ENCODE peak calls at places on chromosomes 5 and 9, in six cellular contexts. X is choroid plexus epithelial cell, I is heart right ventricle, L is lung, J is iPS DF 6.9, S is cardiac fibroblast. A is an unnamed sample.

GRCh38 chr5:112923148-112923917 is 1.3 kb upstream of the REEP5 start:
- DNase-seq in J (no peak), S (no peak), X (no peak), L (no peak), I (no peak), A (no peak)

GRCh38 chr9:86714976-86715375 is 232.3 kb downstream of the GAS1 start:
- DNase-seq in J (no peak), I (no peak), S (peak), X (no peak), L (no peak), A (peak)

GRCh38 chr5:72829707-72830106 is 13.2 kb downstream of the TNPO1 start:
- DNase-seq in S (no peak), X (no peak), I (no peak), L (no peak), J (no peak), A (no peak)

GRCh38 chr9:92097997-92098482 is 17.2 kb downstream of the SPTLC1 start:
- DNase-seq in X (peak), S (peak), L (peak), I (peak), J (peak), A (peak)

GRCh38 chr5:90590-91547 is 1.1 kb upstream of the PLEKHG4B start:
- DNase-seq in S (peak), J (no peak), L (no peak), I (no peak), X (peak), A (peak)

GRCh38 chr9:92180669-92181181 is 65.5 kb upstream of the SPTLC1 start:
- DNase-seq in X (peak), I (no peak), L (no peak), S (peak), J (no peak), A (peak)

GRCh38 chr5:1524799-1525623 is 1.3 kb upstream of the LPCAT1 start:
- DNase-seq in I (no peak), L (peak), J (no peak), X (no peak), S (no peak), A (no peak)

GRCh38 chr5:131356619-131357018 is 92.8 kb downstream of the CDC42SE2 start:
- DNase-seq in J (no peak), L (no peak), X (no peak), S (no peak), I (no peak), A (no peak)

GRCh38 chr9:69919461-69920061 is 98.9 kb downstream of the CFAP95 start:
- DNase-seq in I (peak), X (peak), J (no peak), L (no peak), S (peak), A (peak)

GRCh38 chr5:58228896-58229295 is 231.0 kb downstream of the PLK2 start:
- DNase-seq in S (no peak), I (no peak), J (no peak), X (no peak), L (no peak), A (no peak)

GRCh38 chr5:58227858-58228257 is 232.0 kb downstream of the PLK2 start:
- DNase-seq in J (no peak), L (no peak), I (no peak), X (no peak), S (no peak), A (no peak)

GRCh38 chr5:58224661-58225060 is 235.2 kb downstream of the PLK2 start:
- DNase-seq in I (no peak), J (no peak), X (no peak), S (no peak), L (no peak), A (no peak)
- H3K4me3 ChIP-seq in I (no peak), J (no peak), X (no peak), S (no peak), L (no peak), A (no peak)

GRCh38 chr9:133118568-133118967 is 2.5 kb downstream of the RALGDS start:
- DNase-seq in S (no peak), L (no peak), X (no peak), J (no peak), I (no peak), A (no peak)
- H3K4me3 ChIP-seq in S (no peak), L (no peak), X (no peak), J (no peak), I (peak), A (no peak)

DNA sequence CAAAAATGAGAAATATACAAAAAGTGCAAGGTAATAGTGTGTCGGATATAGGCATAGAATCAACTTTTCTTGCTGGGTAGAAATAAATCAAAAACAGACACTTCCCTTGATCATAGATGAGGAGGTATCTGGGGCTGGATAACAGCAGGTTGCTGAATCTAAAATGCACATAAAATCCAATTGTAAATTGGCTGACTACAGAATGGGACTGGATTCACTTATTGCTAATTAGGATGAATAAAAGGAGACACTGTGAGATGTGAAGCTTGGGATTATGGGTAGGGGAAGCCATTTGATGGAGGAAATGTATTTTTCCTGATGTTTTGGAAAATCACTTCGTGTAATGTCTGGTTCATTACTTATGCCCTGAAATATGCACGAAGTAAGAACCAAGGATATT is 136.2 kb downstream of the MARCHF11 start:
- DNase-seq in I (no peak), J (no peak), X (no peak), L (no peak), S (no peak), A (no peak)
- H3K4me3 ChIP-seq in I (no peak), J (no peak), X (no peak), L (no peak), S (no peak), A (no peak)

GRCh38 chr9:14942037-14942436 is 31.8 kb upstream of the FREM1 start:
- DNase-seq in L (no peak), X (no peak), S (peak), J (no peak), I (no peak), A (peak)

GRCh38 chr9:14935099-14935710 is 25.0 kb upstream of the FREM1 start:
- DNase-seq in I (no peak), L (no peak), X (no peak), J (no peak), S (no peak), A (no peak)

GRCh38 chr9:14941487-14941886 is 31.3 kb upstream of the FREM1 start:
- DNase-seq in J (no peak), L (no peak), I (no peak), S (no peak), X (no peak), A (no peak)

GRCh38 chr9:14935917-14936316 is 25.7 kb upstream of the FREM1 start:
- DNase-seq in J (no peak), S (no peak), X (no peak), L (no peak), I (no peak), A (no peak)

GRCh38 chr9:14939378-14939777 is 29.1 kb upstream of the FREM1 start:
- DNase-seq in L (no peak), X (no peak), J (no peak), I (no peak), S (no peak), A (no peak)
- H3K4me3 ChIP-seq in L (no peak), X (no peak), J (no peak), I (no peak), S (no peak), A (no peak)

GRCh38 chr5:177131019-177131320 is 2.6 kb upstream of the NSD1 start:
- DNase-seq in L (no peak), I (no peak), S (no peak), X (no peak), J (no peak), A (no peak)

GRCh38 chr5:177132504-177133118 is 962 bp upstream of the NSD1 start:
- DNase-seq in X (peak), S (no peak), I (no peak), L (no peak), J (no peak), A (peak)

GRCh38 chr5:177133119-177133844 is at the start of gene NSD1:
- DNase-seq in L (peak), I (peak), S (peak), X (peak), J (peak), A (peak)

GRCh38 chr5:177131352-177131710 is 2.2 kb upstream of the NSD1 start:
- DNase-seq in L (no peak), X (no peak), S (no peak), J (no peak), I (no peak), A (no peak)

DNA sequence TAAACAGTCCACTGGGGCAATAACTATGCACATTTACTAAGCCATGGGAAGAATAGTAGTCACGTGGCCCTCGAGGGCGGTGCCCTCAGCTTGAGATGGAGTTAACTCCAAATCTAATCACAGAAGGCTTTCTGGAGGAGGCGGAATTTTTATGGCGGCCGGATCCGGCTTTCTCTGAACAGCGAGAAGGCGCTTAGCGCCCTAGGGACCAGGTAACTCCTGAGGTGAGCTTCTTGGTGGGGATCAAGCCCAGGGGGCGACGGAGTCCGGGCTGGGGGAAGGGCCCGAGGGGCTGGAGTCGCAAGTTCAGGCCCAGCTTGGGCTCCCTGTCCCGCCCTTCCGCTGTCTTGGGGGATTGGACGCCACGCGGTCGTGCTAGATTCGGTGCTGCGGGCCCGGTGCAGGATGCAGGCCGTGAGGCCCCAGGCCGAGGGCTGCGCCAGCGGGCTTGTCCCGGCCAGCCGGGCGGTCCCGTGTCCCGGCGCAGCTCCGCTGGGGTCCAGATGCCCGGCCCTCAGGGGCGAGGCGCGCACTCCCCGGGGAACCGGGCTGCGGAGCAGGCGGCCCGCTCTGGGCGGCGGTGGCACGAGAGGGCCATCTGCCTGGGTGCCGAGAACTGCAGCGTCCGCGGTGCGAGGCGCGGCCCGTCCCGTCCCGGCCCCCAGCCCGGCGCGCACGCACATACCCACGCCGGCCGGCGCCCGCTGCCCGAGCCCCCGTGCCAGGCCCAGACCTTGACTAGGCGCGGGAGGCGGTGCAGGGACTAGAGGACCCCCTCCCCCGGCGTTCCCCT is 1.7 kb upstream of the NSD1 start:
- DNase-seq in L (no peak), I (no peak), S (no peak), J (no peak), X (no peak), A (no peak)
- H3K4me3 ChIP-seq in L (no peak), I (peak), S (no peak), J (peak), X (peak), A (no peak)

DNA sequence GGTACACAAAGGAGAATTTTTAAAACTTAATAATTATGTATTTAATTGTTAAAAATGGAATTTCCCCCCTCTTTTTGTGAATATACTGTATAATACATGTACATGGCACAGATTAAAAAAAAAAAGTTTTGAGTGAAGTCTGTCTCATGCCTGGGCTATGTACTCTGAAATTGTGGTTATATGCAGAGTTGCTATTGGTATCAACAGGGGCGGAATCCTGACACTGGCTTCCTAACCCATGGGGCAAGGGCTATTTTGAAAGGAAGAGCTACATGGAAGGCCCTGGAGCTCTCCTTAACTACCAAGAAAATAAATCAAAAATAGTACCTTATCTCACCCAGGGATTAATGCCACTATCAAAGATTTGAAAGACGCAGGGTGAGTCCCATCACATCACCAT is 865 bp upstream of the FAM193B start:
- DNase-seq in L (no peak), J (no peak), I (no peak), S (no peak), X (no peak), A (no peak)
- H3K4me3 ChIP-seq in L (no peak), J (no peak), I (peak), S (no peak), X (no peak), A (no peak)

GRCh38 chr5:124732891-124733670 is 13.4 kb downstream of the ZNF608 start:
- DNase-seq in I (no peak), L (no peak), J (no peak), S (no peak), X (no peak), A (no peak)
- H3K4me3 ChIP-seq in I (no peak), L (no peak), J (no peak), S (no peak), X (no peak), A (no peak)

GRCh38 chr5:107670028-107670926 is 460 bp downstream of the EFNA5 start:
- DNase-seq in L (peak), S (peak), I (peak), J (no peak), X (peak), A (no peak)
- H3K4me3 ChIP-seq in L (peak), S (peak), I (peak), J (peak), X (peak), A (peak)

GRCh38 chr5:172606156-172606785 is 34.8 kb upstream of the NEURL1B start:
- DNase-seq in S (peak), I (peak), X (peak), J (no peak), L (no peak), A (no peak)

GRCh38 chr5:172600571-172600970 is 40.5 kb upstream of the NEURL1B start:
- DNase-seq in L (no peak), I (peak), X (no peak), J (no peak), S (no peak), A (no peak)

GRCh38 chr5:172602712-172603289 is 38.3 kb upstream of the NEURL1B start:
- DNase-seq in X (no peak), J (no peak), I (no peak), S (no peak), L (no peak), A (peak)

GRCh38 chr5:172605466-172605865 is 35.6 kb upstream of the NEURL1B start:
- DNase-seq in J (no peak), L (no peak), S (no peak), I (no peak), X (no peak), A (no peak)

DNA sequence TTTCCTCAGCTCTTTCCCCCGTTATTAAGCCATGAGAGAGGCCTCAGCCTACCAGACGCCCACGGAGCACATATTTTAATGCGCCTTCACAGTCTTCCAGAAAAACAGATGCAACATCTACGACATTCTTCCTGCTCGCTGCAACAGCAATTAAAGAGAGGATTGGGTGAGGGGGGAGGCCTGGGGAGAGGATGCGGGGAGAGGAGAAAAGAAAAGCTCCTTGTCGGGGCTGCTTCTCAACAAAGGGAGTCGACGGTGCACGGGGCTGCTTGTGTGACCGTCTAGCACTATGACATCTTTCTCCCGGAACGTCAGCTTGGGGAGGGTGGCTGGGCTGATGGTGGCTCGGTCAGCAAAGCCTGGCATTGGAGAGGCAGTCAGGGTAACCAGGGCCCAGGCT is 37.6 kb upstream of the NEURL1B start:
- DNase-seq in S (peak), I (peak), X (peak), L (no peak), J (no peak), A (peak)
- H3K4me3 ChIP-seq in S (no peak), I (no peak), X (no peak), L (no peak), J (no peak), A (no peak)

A was measured in fibroblast of mammary gland.